ENCODE peak calls at places on chromosomes 7 and 10, in five cellular contexts. Y is HCT116, Z is SK-N-SH, H is K562, A is H1. X is an unnamed sample.

GRCh38 chr10:31977440-31978157 is 49.0 kb upstream of the ARHGAP12 start:
- DNase-seq in Y (no peak), Z (no peak), H (no peak), A (no peak), X (no peak)

GRCh38 chr10:103928784-103929183 is 10.8 kb upstream of the STN1 start:
- DNase-seq in Y (no peak), Z (no peak), H (no peak), A (no peak), X (no peak)

GRCh38 chr7:105988277-105988676 is 25.2 kb downstream of the CDHR3 start:
- DNase-seq in Y (no peak), Z (no peak), H (no peak), A (no peak), X (no peak)

GRCh38 chr7:155986497-155987160 is 174.4 kb upstream of the SHH start:
- DNase-seq in Y (no peak), Z (no peak), H (no peak), A (no peak), X (no peak)

GRCh38 chr7:149724661-149725425 is 48.5 kb downstream of the ZNF467 start:
- DNase-seq in Y (no peak), Z (no peak), H (no peak), A (no peak), X (no peak)

GRCh38 chr7:121562274-121562673 is 166.2 kb upstream of the FAM3C start:
- DNase-seq in Y (no peak), Z (no peak), H (no peak), A (no peak), X (no peak)

GRCh38 chr10:79385804-79386531 is 38.7 kb downstream of the PPIF start:
- DNase-seq in Y (no peak), Z (peak; percentile 54), H (no peak), A (no peak), X (no peak)

GRCh38 chr7:33698006-33698405 is 207.3 kb upstream of the BMPER start:
- DNase-seq in Y (no peak), Z (no peak), H (no peak), A (no peak), X (no peak)

GRCh38 chr10:75538144-75538543 is 106.7 kb downstream of the LRMDA start:
- DNase-seq in Y (no peak), Z (no peak), H (no peak), A (no peak), X (no peak)

GRCh38 chr10:22959292-22959691 is 31.4 kb downstream of the ARMC3 start:
- DNase-seq in Y (no peak), Z (no peak), H (no peak), A (no peak), X (no peak)

GRCh38 chr10:43965918-43966570 is 317.4 kb upstream of the ZNF32 start:
- DNase-seq in Y (no peak), Z (no peak), H (no peak), A (no peak), X (no peak)

GRCh38 chr7:143447500-143447899 is 4.2 kb downstream of the TAS2R60 start:
- DNase-seq in Y (no peak), Z (no peak), H (no peak), A (no peak), X (no peak)

GRCh38 chr10:14040787-14041631 is 289.7 kb downstream of the FRMD4A start:
- DNase-seq in Y (no peak), Z (no peak), H (no peak), A (no peak), X (no peak)

GRCh38 chr7:154726368-154726767 is 276.6 kb downstream of the PAXIP1 start:
- DNase-seq in Y (no peak), Z (no peak), H (no peak), A (no peak), X (no peak)

GRCh38 chr10:48577158-48577557 is 27.7 kb downstream of the ARHGAP22 start:
- DNase-seq in Y (no peak), Z (no peak), H (no peak), A (no peak), X (no peak)

GRCh38 chr10:3526721-3527120 is 258.3 kb downstream of the KLF6 start:
- DNase-seq in Y (no peak), Z (no peak), H (no peak), A (no peak), X (no peak)

GRCh38 chr10:115861455-115861854 is 411.6 kb downstream of the GFRA1 start:
- DNase-seq in Y (no peak), Z (no peak), H (no peak), A (no peak), X (no peak)

GRCh38 chr10:21173433-21173963 is 276.4 kb upstream of the NEBL start:
- DNase-seq in Y (no peak), Z (peak; percentile 85), H (no peak), A (no peak), X (no peak)

GRCh38 chr10:77045046-77045445 is 592.6 kb downstream of the KCNMA1 start:
- DNase-seq in Y (no peak), Z (no peak), H (no peak), A (no peak), X (no peak)

DNA sequence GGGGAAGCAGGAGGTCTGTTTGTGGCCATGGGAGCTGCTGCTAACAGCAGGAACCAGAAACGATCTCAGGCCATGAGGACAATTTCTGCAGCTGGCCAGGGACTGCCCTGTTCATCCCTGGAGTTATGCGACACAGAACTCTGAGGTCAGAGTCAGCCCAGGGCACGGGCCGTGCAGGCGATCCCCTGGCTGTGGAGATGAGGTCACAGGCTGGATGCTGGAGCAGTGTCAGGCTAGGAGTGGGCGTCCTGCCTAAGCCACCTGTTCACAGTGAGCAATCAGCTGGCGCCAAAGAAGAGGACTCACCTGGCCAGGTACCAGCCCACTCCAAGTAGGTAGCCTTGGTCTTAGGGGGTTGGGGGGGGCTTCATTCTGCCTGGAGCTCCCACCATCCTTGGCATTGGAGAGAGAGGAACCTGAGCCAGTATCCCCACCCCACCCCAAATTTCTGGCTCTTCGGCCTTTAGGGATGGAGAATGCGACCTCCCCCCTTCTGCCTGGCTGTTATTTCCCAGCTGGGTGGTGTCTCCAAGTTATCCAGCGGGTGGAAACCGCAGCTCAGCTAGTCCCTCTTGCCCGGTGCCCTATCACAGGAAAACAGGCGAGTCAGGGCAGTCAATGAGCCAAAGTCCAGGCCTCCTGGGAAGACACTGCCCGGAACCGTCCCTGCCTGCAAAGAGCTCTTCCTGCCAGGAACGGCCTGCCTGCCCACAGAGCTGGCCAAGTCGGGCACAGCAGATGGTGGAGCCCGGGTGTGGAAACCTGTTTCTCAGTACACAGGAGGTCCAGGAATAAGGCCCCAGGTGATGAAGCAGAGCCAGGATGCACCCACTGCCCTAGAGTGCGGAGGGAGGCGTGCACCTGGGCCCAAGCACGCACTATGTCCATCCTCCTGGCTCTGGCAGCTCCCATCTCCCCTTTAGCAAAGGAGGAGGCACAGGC is 1.8 kb upstream of the TTYH3 start:
- DNase-seq in Y (no peak), Z (no peak), H (no peak), A (no peak), X (peak; percentile 90)
- TF ChIP-seq JUND in Y (no peak), Z (no peak), H (no peak), A (no peak), X (no peak)

GRCh38 chr7:65438593-65438992 is 64.9 kb downstream of the ZNF92 start:
- DNase-seq in Y (peak; percentile 32), Z (no peak), H (no peak), A (no peak), X (no peak)
- TF ChIP-seq JUND in Y (peak; percentile 51), Z (no peak), H (peak; percentile 87), A (no peak), X (no peak)

GRCh38 chr10:58599927-58600553 is 87.4 kb downstream of the BICC1 start:
- DNase-seq in Y (no peak), Z (no peak), H (no peak), A (no peak), X (peak; percentile 7)
- TF ChIP-seq JUND in Y (no peak), Z (no peak), H (no peak), A (no peak), X (no peak)

GRCh38 chr10:108385963-108386362 is 1221.5 kb upstream of the SORCS1 start:
- DNase-seq in Y (no peak), Z (no peak), H (no peak), A (no peak), X (no peak)
- TF ChIP-seq JUND in Y (no peak), Z (no peak), H (no peak), A (no peak), X (no peak)

GRCh38 chr10:127872871-127873600 is 19.7 kb downstream of the CLRN3 start:
- DNase-seq in Y (no peak), Z (no peak), H (no peak), A (no peak), X (no peak)

GRCh38 chr10:127873901-127874470 is 18.8 kb downstream of the CLRN3 start:
- DNase-seq in Y (no peak), Z (no peak), H (no peak), A (no peak), X (no peak)

GRCh38 chr10:127877116-127877515 is 15.6 kb downstream of the CLRN3 start:
- DNase-seq in Y (no peak), Z (no peak), H (no peak), A (no peak), X (no peak)

GRCh38 chr10:127875916-127876315 is 16.8 kb downstream of the CLRN3 start:
- DNase-seq in Y (no peak), Z (no peak), H (no peak), A (no peak), X (no peak)

GRCh38 chr10:127874966-127875765 is 17.6 kb downstream of the CLRN3 start:
- DNase-seq in Y (no peak), Z (no peak), H (no peak), A (no peak), X (no peak)
- TF ChIP-seq JUND in Y (no peak), Z (no peak), H (no peak), A (no peak), X (no peak)

GRCh38 chr10:5538446-5538845 is 13.7 kb downstream of the CALML3 start:
- DNase-seq in Y (no peak), Z (no peak), H (no peak), A (no peak), X (no peak)
- TF ChIP-seq JUND in Y (no peak), Z (no peak), H (no peak), A (no peak), X (no peak)

GRCh38 chr10:69089638-69090599 is 2.0 kb downstream of the SRGN start:
- DNase-seq in Y (no peak), Z (no peak), H (no peak), A (no peak), X (no peak)
- TF ChIP-seq JUND in Y (no peak), Z (no peak), H (no peak), A (no peak), X (no peak)

DNA sequence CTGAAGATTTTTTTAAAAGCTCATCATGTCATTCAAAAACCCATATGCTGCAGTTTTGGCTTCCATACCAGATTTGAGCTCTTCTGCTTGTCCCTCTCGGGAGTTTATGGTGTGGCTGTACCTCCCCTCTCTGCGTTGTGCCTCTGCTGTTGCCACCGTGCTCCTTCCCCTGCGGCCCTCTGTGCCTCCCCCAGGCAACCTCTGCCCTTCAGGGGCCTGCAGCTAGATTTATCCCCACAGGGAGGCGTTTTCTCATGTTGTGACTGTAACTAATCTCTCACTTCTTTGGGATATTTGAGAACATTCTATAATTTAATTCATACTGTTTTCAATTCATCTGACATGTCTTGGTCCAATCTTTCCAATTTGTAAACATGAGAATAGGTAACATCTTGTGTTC is 52.7 kb downstream of the TASOR2 start:
- DNase-seq in Y (no peak), Z (no peak), H (no peak), A (no peak), X (no peak)
- TF ChIP-seq JUND in Y (no peak), Z (no peak), H (no peak), A (no peak), X (no peak)

X was measured in T47D.